ENCODE peak calls at places on chromosomes 2 and 18, in nine cellular contexts. X, K, I, W, J, V, C, S and B are unnamed samples.
A peak's percentile ranks its signal among the peaks of the same experiment; 100 is the strongest.

GRCh38 chr2:29490037-29490436 is 374.8 kb downstream of the CLIP4 start:
- DNase-seq in X (no peak), S (no peak), V (no peak), C (no peak), W (no peak), K (no peak), I (no peak), J (no peak), B (no peak)

GRCh38 chr2:234330902-234331301 is 166.0 kb downstream of the ARL4C start:
- DNase-seq in V (no peak), W (no peak), I (no peak), X (no peak), S (peak; percentile 20), K (no peak), C (no peak), J (no peak), B (no peak)

GRCh38 chr2:240438810-240439697 is 3.6 kb downstream of the GPC1 start:
- DNase-seq in K (peak; percentile 21), C (peak; percentile 87), J (no peak), S (no peak), V (no peak), W (no peak), X (peak; percentile 44), I (no peak), B (no peak)

GRCh38 chr18:55384551-55385275 is 203.3 kb downstream of the TCF4 start:
- DNase-seq in J (no peak), S (peak; percentile 68), V (peak; percentile 42), X (no peak), W (no peak), I (peak; percentile 48), K (no peak), C (no peak), B (peak; percentile 77)

GRCh38 chr18:8080092-8080491 is 513.0 kb downstream of the PTPRM start:
- DNase-seq in C (no peak), W (no peak), V (no peak), K (no peak), X (no peak), J (no peak), S (no peak), I (no peak), B (no peak)

GRCh38 chr2:71747573-71747972 is 294.2 kb downstream of the DYSF start:
- DNase-seq in K (no peak), C (no peak), X (no peak), S (no peak), V (no peak), J (peak; percentile 23), W (no peak), I (no peak), B (no peak)

GRCh38 chr2:128834203-128834602 is 515.5 kb upstream of the HS6ST1 start:
- DNase-seq in V (no peak), W (no peak), I (no peak), C (no peak), X (no peak), S (no peak), K (no peak), J (no peak), B (no peak)

GRCh38 chr18:27769152-27769551 is 407.8 kb downstream of the CDH2 start:
- DNase-seq in I (no peak), J (no peak), X (no peak), W (no peak), C (no peak), V (no peak), K (no peak), S (no peak), B (no peak)

GRCh38 chr18:136433-136832 is 21.9 kb upstream of the USP14 start:
- DNase-seq in X (no peak), I (no peak), V (peak; percentile 28), K (no peak), J (no peak), S (no peak), W (no peak), C (no peak), B (no peak)

GRCh38 chr2:72254831-72255447 is 107.3 kb upstream of the CYP26B1 start:
- DNase-seq in W (no peak), I (no peak), K (no peak), C (no peak), V (no peak), J (no peak), X (no peak), S (no peak), B (no peak)

GRCh38 chr2:127175821-127176354 is 44.2 kb downstream of the CYP27C1 start:
- DNase-seq in X (no peak), V (no peak), C (no peak), J (no peak), S (no peak), W (no peak), K (no peak), I (peak; percentile 76), B (no peak)

GRCh38 chr2:127176371-127177311 is 43.5 kb downstream of the CYP27C1 start:
- DNase-seq in K (no peak), I (peak; percentile 86), W (no peak), S (peak; percentile 45), J (no peak), C (peak; percentile 81), V (no peak), X (peak; percentile 69), B (no peak)

GRCh38 chr2:127174977-127175376 is 45.1 kb downstream of the CYP27C1 start:
- DNase-seq in K (no peak), J (no peak), V (no peak), C (peak; percentile 74), W (no peak), I (peak; percentile 55), S (no peak), X (no peak), B (peak; percentile 46)

GRCh38 chr2:127174176-127174575 is 45.9 kb downstream of the CYP27C1 start:
- DNase-seq in W (no peak), C (no peak), K (no peak), J (no peak), S (peak; percentile 44), V (no peak), X (no peak), I (no peak), B (peak; percentile 60)

DNA sequence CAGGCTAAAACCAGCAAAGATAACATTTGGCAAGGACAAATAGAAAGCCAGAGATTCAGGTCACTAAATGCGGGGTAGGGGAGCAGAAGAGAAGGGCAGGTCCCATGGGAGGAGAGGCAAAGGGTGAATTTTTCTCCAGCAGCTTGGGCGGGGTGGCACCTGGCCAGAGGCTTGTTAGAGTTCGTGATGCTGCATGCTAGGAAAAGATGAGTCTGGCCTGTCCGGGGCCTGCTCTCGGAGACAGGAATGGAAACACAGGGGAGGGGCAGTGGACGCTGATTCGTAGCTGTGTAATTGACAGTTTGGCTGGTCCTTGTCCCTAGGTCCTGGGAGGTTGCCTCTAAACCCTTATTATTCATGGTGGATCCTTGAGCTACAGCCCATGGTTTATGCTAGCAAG is 44.7 kb downstream of the CYP27C1 start:
- DNase-seq in X (no peak), K (no peak), V (no peak), W (no peak), C (peak; percentile 79), I (peak; percentile 53), S (no peak), J (no peak), B (peak; percentile 55)
- TF ChIP-seq CTCF in X (no peak), K (no peak), V (no peak), W (no peak), C (no peak), I (no peak), S (no peak), J (no peak), B (no peak)

GRCh38 chr2:179237209-179237946 is 27.3 kb downstream of the SESTD1 start:
- DNase-seq in I (no peak), V (no peak), S (no peak), J (no peak), K (no peak), C (no peak), X (no peak), W (no peak), B (no peak)

GRCh38 chr2:179233626-179234430 is 30.8 kb downstream of the SESTD1 start:
- DNase-seq in W (no peak), J (no peak), S (no peak), V (no peak), X (no peak), K (no peak), C (no peak), I (no peak), B (no peak)

GRCh38 chr2:179235463-179236108 is 29.0 kb downstream of the SESTD1 start:
- DNase-seq in K (no peak), X (no peak), C (no peak), I (peak; percentile 79), W (no peak), J (no peak), S (no peak), V (no peak), B (no peak)

GRCh38 chr2:179234658-179235240 is 29.9 kb downstream of the SESTD1 start:
- DNase-seq in V (no peak), J (no peak), W (no peak), I (no peak), C (no peak), X (no peak), S (no peak), K (no peak), B (no peak)

GRCh38 chr2:179233037-179233436 is 31.6 kb downstream of the SESTD1 start:
- DNase-seq in J (no peak), I (no peak), K (no peak), S (no peak), X (no peak), V (no peak), C (no peak), W (no peak), B (no peak)
- H3K4me3 ChIP-seq in J (no peak overlapping the region), I (no peak overlapping the region), K (no peak overlapping the region), S (no peak overlapping the region), X (no peak overlapping the region), V (no peak overlapping the region), C (no peak overlapping the region), W (no peak overlapping the region), B (no peak overlapping the region)

GRCh38 chr18:65523461-65523860 is 227.4 kb upstream of the CDH7 start:
- DNase-seq in I (no peak), X (no peak), J (no peak), V (no peak), K (no peak), W (no peak), S (peak; percentile 27), C (no peak), B (no peak)
- TF ChIP-seq CTCF in I (no peak), X (no peak), J (no peak), V (no peak), K (no peak), W (no peak), S (peak; percentile 13), C (no peak), B (no peak)

GRCh38 chr18:76490701-76491171 is 4.3 kb downstream of the ZNF516 start:
- DNase-seq in V (peak; percentile 58), K (peak; percentile 68), X (peak; percentile 81), W (no peak), J (no peak), C (peak; percentile 63), S (peak; percentile 56), I (no peak), B (peak; percentile 21)

GRCh38 chr18:76488190-76488589 is 6.9 kb downstream of the ZNF516 start:
- DNase-seq in V (no peak), S (no peak), W (no peak), J (no peak), I (peak; percentile 78), C (peak; percentile 53), K (no peak), X (no peak), B (peak; percentile 86)

GRCh38 chr18:76487782-76488181 is 7.3 kb downstream of the ZNF516 start:
- DNase-seq in C (no peak), I (no peak), X (no peak), J (no peak), S (peak; percentile 61), K (no peak), W (no peak), V (no peak), B (no peak)

GRCh38 chr18:76490040-76490439 is 5.0 kb downstream of the ZNF516 start:
- DNase-seq in V (no peak), I (no peak), J (no peak), C (no peak), W (no peak), K (no peak), S (no peak), X (no peak), B (no peak)

GRCh38 chr18:76489081-76489480 is 6.0 kb downstream of the ZNF516 start:
- DNase-seq in K (no peak), W (no peak), X (no peak), J (no peak), C (no peak), V (no peak), S (no peak), I (no peak), B (peak; percentile 29)
- H3K4me3 ChIP-seq in K (no peak overlapping the region), W (no peak overlapping the region), X (no peak overlapping the region), J (no peak overlapping the region), C (peak overlapping the region; percentile 92), V (no peak overlapping the region), S (peak overlapping the region; percentile 67), I (peak overlapping the region; percentile 22), B (no peak overlapping the region)